ENCODE peak calls at places on chromosome 1, in six cellular contexts. A, O, N, E, F and I are unnamed samples.

GRCh38 chr1:26468911-26469310 is 3.3 kb upstream of the HMGN2 start:
- DNase-seq in A (peak), O (no peak), N (no peak), E (no peak), F (peak), I (no peak)

GRCh38 chr1:226029568-226030225 is 30.6 kb upstream of the SDE2 start:
- DNase-seq in A (no peak), O (no peak), N (no peak), E (no peak), F (no peak), I (peak)

GRCh38 chr1:41442697-41443251 is 41.7 kb downstream of the EDN2 start:
- DNase-seq in A (peak), O (no peak), N (no peak), E (no peak), F (no peak), I (no peak)

GRCh38 chr1:150352883-150353282 is 11.1 kb upstream of the RPRD2 start:
- DNase-seq in A (no peak), O (no peak), N (no peak), E (no peak), F (no peak), I (no peak)

GRCh38 chr1:3602375-3602774 is 8.9 kb downstream of the MEGF6 start:
- DNase-seq in A (no peak), O (no peak), N (no peak), E (no peak), F (no peak), I (no peak)

GRCh38 chr1:220908757-220909156 is 29.5 kb downstream of the HLX start:
- DNase-seq in A (no peak), O (no peak), N (no peak), E (no peak), F (no peak), I (peak)

GRCh38 chr1:11285883-11286734 is 13.1 kb downstream of the UBIAD1 start:
- DNase-seq in A (no peak), O (no peak), N (peak), E (no peak), F (no peak), I (no peak)

GRCh38 chr1:190140644-190141043 is 337.0 kb downstream of the BRINP3 start:
- DNase-seq in A (no peak), O (no peak), N (no peak), E (no peak), F (no peak), I (no peak)

GRCh38 chr1:246355421-246356230 is 151.5 kb downstream of the SMYD3 start:
- DNase-seq in A (no peak), O (no peak), N (no peak), E (no peak), F (no peak), I (no peak)

GRCh38 chr1:201122321-201123017 is 4.5 kb downstream of the ASCL5 start:
- DNase-seq in A (no peak), O (no peak), N (no peak), E (no peak), F (no peak), I (no peak)

GRCh38 chr1:183244466-183244865 is 58.4 kb downstream of the LAMC2 start:
- DNase-seq in A (no peak), O (peak), N (peak), E (no peak), F (peak), I (no peak)

GRCh38 chr1:12056331-12056841 is 6.7 kb upstream of the TNFRSF8 start:
- DNase-seq in A (no peak), O (no peak), N (no peak), E (no peak), F (no peak), I (peak)

GRCh38 chr1:18199462-18199861 is 91.9 kb downstream of the IGSF21 start:
- DNase-seq in A (no peak), O (no peak), N (no peak), E (no peak), F (no peak), I (no peak)

GRCh38 chr1:177786346-177786745 is 183.5 kb downstream of the SEC16B start:
- DNase-seq in A (no peak), O (no peak), N (no peak), E (no peak), F (no peak), I (no peak)

GRCh38 chr1:247760456-247760855 is at the start of gene OR1C1:
- DNase-seq in A (no peak), O (no peak), N (no peak), E (no peak), F (no peak), I (no peak)

GRCh38 chr1:11072216-11072917 is 12.5 kb upstream of the SRM start:
- DNase-seq in A (peak), O (no peak), N (no peak), E (no peak), F (no peak), I (peak)

GRCh38 chr1:243501002-243501401 is 245.2 kb downstream of the SDCCAG8 start:
- DNase-seq in A (no peak), O (no peak), N (no peak), E (no peak), F (no peak), I (no peak)

GRCh38 chr1:226827458-226827857 is 43.0 kb upstream of the PSEN2 start:
- DNase-seq in A (no peak), O (peak), N (peak), E (no peak), F (peak), I (no peak)

GRCh38 chr1:194369060-194369459 is 1182.6 kb upstream of the B3GALT2 start:
- DNase-seq in A (no peak), O (no peak), N (no peak), E (no peak), F (no peak), I (no peak)

GRCh38 chr1:226738995-226739695 is at the start of gene ITPKB:
- DNase-seq in A (peak), O (peak), N (peak), E (peak), F (peak), I (peak)

GRCh38 chr1:98051065-98051675 is 130.3 kb upstream of the DPYD start:
- DNase-seq in A (peak), O (peak), N (peak), E (peak), F (peak), I (peak)

GRCh38 chr1:98054367-98054701 is 133.5 kb upstream of the DPYD start:
- DNase-seq in A (no peak), O (no peak), N (no peak), E (no peak), F (no peak), I (no peak)

GRCh38 chr1:98055457-98055856 is 134.6 kb upstream of the DPYD start:
- DNase-seq in A (no peak), O (no peak), N (no peak), E (no peak), F (no peak), I (no peak)

GRCh38 chr1:98054786-98055185 is 134.0 kb upstream of the DPYD start:
- DNase-seq in A (no peak), O (no peak), N (no peak), E (no peak), F (no peak), I (no peak)

GRCh38 chr1:98053471-98054366 is 132.9 kb upstream of the DPYD start:
- DNase-seq in A (no peak), O (peak), N (peak), E (peak), F (peak), I (peak)
- TF ChIP-seq CTCF in A (peak), O (peak), N (peak), E (peak), F (peak), I (peak)

GRCh38 chr1:90613371-90613770 is 103.7 kb downstream of the BARHL2 start:
- DNase-seq in A (no peak), O (no peak), N (no peak), E (no peak), F (no peak), I (no peak)

GRCh38 chr1:90616395-90616794 is 100.7 kb downstream of the BARHL2 start:
- DNase-seq in A (no peak), O (no peak), N (peak), E (peak), F (no peak), I (peak)

GRCh38 chr1:90612033-90612432 is 105.1 kb downstream of the BARHL2 start:
- DNase-seq in A (no peak), O (no peak), N (no peak), E (no peak), F (no peak), I (no peak)

DNA sequence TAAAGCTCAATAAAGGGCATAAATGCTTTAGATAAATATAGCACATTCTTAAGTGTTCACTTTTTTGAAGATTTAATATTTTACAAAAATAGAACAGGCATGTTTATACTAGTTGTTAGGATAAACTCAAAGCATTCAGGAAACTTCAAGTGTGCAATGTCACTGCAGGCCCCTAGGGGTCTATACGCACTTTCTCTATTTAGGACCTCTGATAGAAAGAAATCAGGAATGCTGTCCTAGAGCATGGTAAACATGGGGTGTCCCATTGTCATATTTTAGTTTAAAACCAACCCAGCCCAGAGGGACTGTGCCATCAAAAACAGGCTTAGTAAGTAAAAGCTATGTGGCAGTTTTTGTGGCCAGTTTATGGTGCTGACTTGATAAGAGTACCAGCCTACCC is 102.2 kb downstream of the BARHL2 start:
- DNase-seq in A (no peak), O (no peak), N (no peak), E (no peak), F (no peak), I (no peak)
- TF ChIP-seq CTCF in A (peak), O (no peak), N (peak), E (peak), F (peak), I (peak)

GRCh38 chr1:45686081-45687013 is at the start of gene GPBP1L1:
- DNase-seq in A (peak), O (peak), N (peak), E (peak), F (peak), I (peak)
- TF ChIP-seq CTCF in A (no peak), O (no peak), N (no peak), E (no peak), F (no peak), I (peak)

GRCh38 chr1:15848929-15849774 is 1.6 kb downstream of the SPEN start:
- DNase-seq in A (peak), O (peak), N (peak), E (peak), F (peak), I (peak)

GRCh38 chr1:15848143-15848928 is 829 bp downstream of the SPEN start:
- DNase-seq in A (no peak), O (peak), N (peak), E (peak), F (peak), I (no peak)

GRCh38 chr1:15847893-15848142 is 311 bp downstream of the SPEN start:
- DNase-seq in A (no peak), O (no peak), N (no peak), E (no peak), F (no peak), I (no peak)

GRCh38 chr1:15849775-15850449 is 2.4 kb downstream of the SPEN start:
- DNase-seq in A (peak), O (peak), N (peak), E (peak), F (no peak), I (no peak)

GRCh38 chr1:15847100-15847892 is at the start of gene SPEN:
- DNase-seq in A (peak), O (peak), N (peak), E (peak), F (peak), I (peak)
- TF ChIP-seq CTCF in A (no peak), O (no peak), N (no peak), E (no peak), F (no peak), I (no peak)

GRCh38 chr1:31938184-31938975 is at the start of gene PTP4A2:
- DNase-seq in A (peak), O (peak), N (peak), E (peak), F (peak), I (peak)
- TF ChIP-seq CTCF in A (peak), O (no peak), N (peak), E (peak), F (peak), I (peak)

GRCh38 chr1:158527190-158527815 is 26.9 kb downstream of the OR6Y1 start:
- DNase-seq in A (peak), O (no peak), N (peak), E (peak), F (no peak), I (no peak)
- TF ChIP-seq CTCF in A (peak), O (no peak), N (peak), E (peak), F (peak), I (peak)

DNA sequence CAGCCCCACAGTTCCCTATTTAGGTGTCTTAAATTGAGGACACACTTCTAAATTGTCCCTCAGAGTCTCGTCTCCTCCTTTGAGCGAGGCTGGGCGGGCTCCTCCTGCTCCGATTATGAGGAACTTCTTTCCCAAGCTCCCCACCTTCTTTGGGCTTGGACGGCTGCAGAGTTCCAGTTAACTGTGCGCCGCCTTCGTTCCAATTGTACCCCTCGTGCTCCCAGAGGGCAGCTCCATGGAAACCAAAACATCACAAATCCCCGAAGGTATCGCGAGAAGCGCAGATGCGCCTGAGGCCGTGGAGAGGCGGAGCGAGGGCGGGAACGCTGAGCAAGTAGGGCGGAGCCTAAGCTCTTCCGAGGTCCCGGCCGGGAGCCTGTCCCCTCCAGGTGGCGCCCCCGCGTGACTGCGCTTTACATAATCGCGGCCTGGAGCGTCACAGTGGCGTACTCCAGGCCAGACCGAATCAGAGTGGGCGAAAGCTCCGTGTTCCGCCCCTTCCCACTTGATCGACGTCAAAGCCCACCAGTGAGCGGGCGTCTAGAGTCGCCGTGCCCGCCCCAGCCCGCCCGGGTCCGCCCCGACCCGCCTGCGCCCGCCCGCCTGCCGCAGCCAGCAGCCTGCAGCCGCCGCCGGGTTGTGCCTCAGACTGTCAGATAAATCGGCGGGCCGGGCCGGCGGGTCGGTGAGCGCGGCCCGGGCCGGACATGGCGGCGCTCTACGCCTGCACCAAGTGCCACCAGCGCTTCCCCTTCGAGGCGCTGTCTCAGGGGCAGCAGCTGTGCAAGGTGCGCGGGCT is at the start of gene FAM76A:
- DNase-seq in A (peak), O (peak), N (peak), E (peak), F (peak), I (peak)
- TF ChIP-seq CTCF in A (peak), O (peak), N (peak), E (peak), F (peak), I (peak)

DNA sequence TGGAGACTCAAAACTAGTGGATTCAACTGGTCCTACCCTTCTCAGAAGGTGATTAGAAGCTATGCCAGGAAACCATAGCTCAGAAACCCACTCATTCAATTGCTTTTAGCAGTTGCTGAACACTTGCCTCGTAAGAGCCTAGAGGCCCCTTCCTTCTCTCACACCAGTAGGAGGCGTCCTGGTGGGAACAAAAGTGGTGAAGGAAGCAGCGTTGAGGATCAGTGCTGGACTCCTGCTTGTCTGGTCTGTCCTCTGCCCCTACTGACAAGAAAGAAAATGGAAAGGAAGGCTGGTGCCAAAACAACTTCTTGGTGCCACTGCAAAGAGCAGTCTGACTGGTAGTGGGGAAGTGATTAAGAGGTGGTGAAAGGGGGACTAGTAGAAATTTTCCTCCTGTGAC is 269.7 kb downstream of the LMO4 start:
- DNase-seq in A (no peak), O (no peak), N (peak), E (peak), F (no peak), I (no peak)
- TF ChIP-seq CTCF in A (peak), O (no peak), N (no peak), E (no peak), F (no peak), I (no peak)

GRCh38 chr1:101136739-101137138 is 100.1 kb upstream of the S1PR1 start:
- DNase-seq in A (no peak), O (no peak), N (peak), E (no peak), F (no peak), I (peak)
- TF ChIP-seq CTCF in A (peak), O (no peak), N (peak), E (no peak), F (no peak), I (peak)

GRCh38 chr1:197327776-197328364 is 59.8 kb downstream of the CRB1 start:
- DNase-seq in A (no peak), O (no peak), N (no peak), E (no peak), F (no peak), I (no peak)
- TF ChIP-seq CTCF in A (peak), O (peak), N (peak), E (peak), F (peak), I (peak)